ENCODE peak calls at places on chromosomes 12 and 14, in nine cellular contexts. K is B cell, V is fibroblast of the aortic adventitia, Z is GM13976, G is HFFc6, A is astrocyte of the spinal cord, Q is right lobe of liver, C is fibroblast of mammary gland, J is brain microvascular endothelial cell. B is an unnamed sample.

GRCh38 chr14:68576496-68577244 is 216.2 kb downstream of the ZFP36L1 start:
- DNase-seq in K (no peak), V (peak), Z (no peak), G (peak), A (peak), Q (no peak), C (peak), J (peak), B (no peak)

GRCh38 chr14:101065696-101066694 is 162.5 kb upstream of the RTL1 start:
- DNase-seq in K (no peak), V (no peak), Z (no peak), G (no peak), A (no peak), Q (peak), C (no peak), J (no peak), B (no peak)

GRCh38 chr12:57693317-57693658 is 644 bp upstream of the OS9 start:
- DNase-seq in K (no peak), V (no peak), Z (no peak), G (no peak), A (no peak), Q (no peak), C (no peak), J (no peak), B (no peak)

GRCh38 chr14:91153360-91153759 is 39.5 kb downstream of the DGLUCY start:
- DNase-seq in K (no peak), V (no peak), Z (no peak), G (no peak), A (no peak), Q (no peak), C (no peak), J (no peak), B (no peak)

GRCh38 chr12:104569348-104570173 is 112.8 kb downstream of the CHST11 start:
- DNase-seq in K (peak), V (no peak), Z (peak), G (no peak), A (no peak), Q (no peak), C (no peak), J (no peak), B (peak)

GRCh38 chr14:69050235-69051184 is 71.4 kb upstream of the ACTN1 start:
- DNase-seq in K (no peak), V (peak), Z (no peak), G (no peak), A (no peak), Q (no peak), C (no peak), J (no peak), B (no peak)

GRCh38 chr12:107091381-107091780 is 2.0 kb downstream of the CRY1 start:
- DNase-seq in K (no peak), V (peak), Z (no peak), G (peak), A (peak), Q (no peak), C (peak), J (peak), B (no peak)

GRCh38 chr12:121096199-121096798 is 36.4 kb upstream of the P2RX7 start:
- DNase-seq in K (no peak), V (no peak), Z (no peak), G (no peak), A (no peak), Q (no peak), C (no peak), J (no peak), B (no peak)

GRCh38 chr12:43337571-43338497 is 214.2 kb downstream of the ADAMTS20 start:
- DNase-seq in K (no peak), V (no peak), Z (peak), G (no peak), A (peak), Q (no peak), C (peak), J (no peak), B (peak)

GRCh38 chr12:43333650-43334043 is 218.4 kb downstream of the ADAMTS20 start:
- DNase-seq in K (no peak), V (no peak), Z (no peak), G (no peak), A (no peak), Q (no peak), C (no peak), J (no peak), B (no peak)

GRCh38 chr12:43332977-43333649 is 218.9 kb downstream of the ADAMTS20 start:
- DNase-seq in K (no peak), V (peak), Z (no peak), G (peak), A (peak), Q (no peak), C (peak), J (peak), B (no peak)

GRCh38 chr12:43338848-43339526 is 213.0 kb downstream of the ADAMTS20 start:
- DNase-seq in K (no peak), V (peak), Z (peak), G (peak), A (peak), Q (no peak), C (peak), J (peak), B (peak)

GRCh38 chr12:43336962-43337555 is 214.9 kb downstream of the ADAMTS20 start:
- DNase-seq in K (no peak), V (peak), Z (peak), G (peak), A (peak), Q (no peak), C (peak), J (no peak), B (peak)
- TF ChIP-seq CTCF in K (peak), V (peak), Z (peak), G (peak), A (peak), Q (peak), C (peak), J (peak), B (no peak)

DNA sequence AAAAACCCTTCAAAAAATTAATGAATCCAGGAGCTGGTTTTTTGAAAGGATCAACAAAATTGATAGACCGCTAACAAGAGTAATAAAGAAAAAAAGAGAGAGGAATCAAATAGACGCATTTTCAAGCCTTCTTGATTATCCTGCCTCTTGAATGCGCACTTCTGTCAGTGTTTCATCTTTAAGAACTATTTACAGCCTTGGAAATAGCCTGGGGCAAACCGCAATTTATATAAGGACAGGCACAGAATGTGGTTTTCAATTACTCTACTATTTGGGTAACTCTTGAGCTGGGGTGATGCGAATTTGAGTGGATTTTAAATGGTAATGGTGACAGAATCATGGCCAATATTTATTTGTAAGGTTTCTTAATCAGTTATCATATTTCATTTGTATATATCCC is 179.1 kb upstream of the OTX2 start:
- DNase-seq in K (no peak), V (no peak), Z (no peak), G (no peak), A (no peak), Q (no peak), C (no peak), J (no peak), B (no peak)
- TF ChIP-seq CTCF in K (no peak), V (no peak), Z (no peak), G (no peak), A (no peak), Q (no peak), C (no peak), J (no peak), B (no peak)

DNA sequence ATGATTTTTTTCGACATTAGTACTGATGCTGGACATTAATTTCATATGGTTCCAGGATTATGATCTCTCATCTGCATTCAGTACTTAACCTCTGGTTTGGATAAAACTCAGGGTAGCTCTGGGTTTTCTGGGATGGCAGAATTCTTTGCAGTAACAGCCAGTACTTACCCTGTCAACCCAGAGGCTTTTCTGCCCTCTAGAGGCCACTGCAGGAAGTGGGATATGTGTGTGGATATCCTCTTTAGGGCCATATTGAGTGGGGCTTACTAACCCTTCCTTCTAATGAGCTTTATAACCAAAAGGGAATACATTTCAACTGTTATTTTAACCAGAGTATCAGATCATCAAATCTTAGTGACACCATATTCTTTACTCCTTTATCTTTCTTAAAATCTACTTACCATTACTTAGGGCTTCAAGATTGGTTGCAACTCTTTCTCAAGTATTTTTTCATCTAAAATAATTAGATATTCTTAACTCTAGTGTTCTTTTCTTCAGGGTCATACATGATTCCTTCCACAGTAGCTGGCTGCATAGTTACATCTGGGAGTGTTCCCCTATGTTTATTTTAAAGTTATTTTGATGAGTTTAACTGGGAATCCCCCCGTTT is 488.0 kb upstream of the STXBP6 start:
- DNase-seq in K (no peak), V (no peak), Z (no peak), G (no peak), A (no peak), Q (no peak), C (peak), J (no peak), B (peak)
- TF ChIP-seq CTCF in K (peak), V (no peak), Z (no peak), G (peak), A (peak), Q (peak), C (peak), J (peak), B (no peak)

GRCh38 chr14:25308244-25308643 is 258.3 kb upstream of the STXBP6 start:
- DNase-seq in K (no peak), V (no peak), Z (no peak), G (no peak), A (no peak), Q (no peak), C (peak), J (no peak), B (no peak)
- TF ChIP-seq CTCF in K (no peak), V (no peak), Z (no peak), G (no peak), A (no peak), Q (peak), C (no peak), J (no peak), B (no peak)

GRCh38 chr14:58272589-58273372 is 25.6 kb upstream of the ARID4A start:
- DNase-seq in K (no peak), V (peak), Z (no peak), G (peak), A (peak), Q (no peak), C (peak), J (peak), B (no peak)
- TF ChIP-seq CTCF in K (no peak), V (peak), Z (no peak), G (peak), A (peak), Q (peak), C (peak), J (peak), B (no peak)

B was measured in GM20000.